ENCODE peak calls at places on chromosomes 7 and 10, in eight cellular contexts. One of them, this sample, is unnamed.

GRCh38 chr10:86732771-86733170 is 23.6 kb upstream of the BMPR1A start:
- DNase-seq in BE2C: no peak
- DNase-seq in lower lobe of right lung: no peak
- DNase-seq in Panc1: no peak
- DNase-seq in SK-N-SH: no peak
- DNase-seq in IMR-90: no peak
- DNase-seq in HCT116: no peak
- DNase-seq in left ventricle myocardium inferior: no peak
- DNase-seq in this sample: no peak

GRCh38 chr10:49177391-49178355 is 10.5 kb downstream of the TMEM273 start:
- DNase-seq in BE2C: no peak
- DNase-seq in lower lobe of right lung: no peak
- DNase-seq in Panc1: peak; percentile 2
- DNase-seq in SK-N-SH: no peak
- DNase-seq in IMR-90: peak; percentile 96
- DNase-seq in HCT116: peak; percentile 27
- DNase-seq in left ventricle myocardium inferior: peak; percentile 63
- DNase-seq in this sample: peak; percentile 48

GRCh38 chr10:70956029-70956759 is 67.8 kb upstream of the PCBD1 start:
- DNase-seq in BE2C: peak; percentile 27
- DNase-seq in lower lobe of right lung: no peak
- DNase-seq in Panc1: no peak
- DNase-seq in SK-N-SH: no peak
- DNase-seq in IMR-90: no peak
- DNase-seq in HCT116: no peak
- DNase-seq in left ventricle myocardium inferior: no peak
- DNase-seq in this sample: no peak

GRCh38 chr7:117086788-117087187 is 133.5 kb downstream of the ST7 start:
- DNase-seq in BE2C: no peak
- DNase-seq in lower lobe of right lung: no peak
- DNase-seq in Panc1: no peak
- DNase-seq in SK-N-SH: no peak
- DNase-seq in IMR-90: no peak
- DNase-seq in HCT116: no peak
- DNase-seq in left ventricle myocardium inferior: no peak
- DNase-seq in this sample: no peak

GRCh38 chr10:13397052-13397451 is 49.0 kb upstream of the SEPHS1 start:
- DNase-seq in BE2C: no peak
- DNase-seq in lower lobe of right lung: no peak
- DNase-seq in Panc1: no peak
- DNase-seq in SK-N-SH: no peak
- DNase-seq in IMR-90: no peak
- DNase-seq in HCT116: no peak
- DNase-seq in left ventricle myocardium inferior: no peak
- DNase-seq in this sample: no peak

GRCh38 chr7:117596134-117596533 is 116.3 kb downstream of the CFTR start:
- DNase-seq in BE2C: no peak
- DNase-seq in lower lobe of right lung: no peak
- DNase-seq in Panc1: no peak
- DNase-seq in SK-N-SH: no peak
- DNase-seq in IMR-90: no peak
- DNase-seq in HCT116: no peak
- DNase-seq in left ventricle myocardium inferior: no peak
- DNase-seq in this sample: no peak

GRCh38 chr10:71603190-71603589 is 116.4 kb downstream of the C10orf105 start:
- DNase-seq in BE2C: no peak
- DNase-seq in lower lobe of right lung: no peak
- DNase-seq in Panc1: no peak
- DNase-seq in SK-N-SH: no peak
- DNase-seq in IMR-90: no peak
- DNase-seq in HCT116: no peak
- DNase-seq in left ventricle myocardium inferior: no peak
- DNase-seq in this sample: no peak

GRCh38 chr7:44059219-44060090 is 5.9 kb downstream of the PGAM2 start:
- DNase-seq in BE2C: peak; percentile 18
- DNase-seq in lower lobe of right lung: peak; percentile 45
- DNase-seq in Panc1: no peak
- DNase-seq in SK-N-SH: no peak
- DNase-seq in IMR-90: no peak
- DNase-seq in HCT116: no peak
- DNase-seq in left ventricle myocardium inferior: peak; percentile 14
- DNase-seq in this sample: no peak

GRCh38 chr10:70930251-70931000 is 42.1 kb upstream of the PCBD1 start:
- DNase-seq in BE2C: no peak
- DNase-seq in lower lobe of right lung: no peak
- DNase-seq in Panc1: no peak
- DNase-seq in SK-N-SH: no peak
- DNase-seq in IMR-90: no peak
- DNase-seq in HCT116: no peak
- DNase-seq in left ventricle myocardium inferior: no peak
- DNase-seq in this sample: no peak

GRCh38 chr7:28358423-28358868 is 53.9 kb upstream of the CREB5 start:
- DNase-seq in BE2C: no peak
- DNase-seq in lower lobe of right lung: no peak
- DNase-seq in Panc1: peak; percentile 73
- DNase-seq in SK-N-SH: no peak
- DNase-seq in IMR-90: peak; percentile 99
- DNase-seq in HCT116: peak; percentile 59
- DNase-seq in left ventricle myocardium inferior: no peak
- DNase-seq in this sample: peak; percentile 96

GRCh38 chr10:24465899-24466615 is 257.1 kb downstream of the KIAA1217 start:
- DNase-seq in BE2C: no peak
- DNase-seq in lower lobe of right lung: no peak
- DNase-seq in Panc1: peak; percentile 80
- DNase-seq in SK-N-SH: no peak
- DNase-seq in IMR-90: peak; percentile 96
- DNase-seq in HCT116: peak; percentile 77
- DNase-seq in left ventricle myocardium inferior: no peak
- DNase-seq in this sample: peak; percentile 71

DNA sequence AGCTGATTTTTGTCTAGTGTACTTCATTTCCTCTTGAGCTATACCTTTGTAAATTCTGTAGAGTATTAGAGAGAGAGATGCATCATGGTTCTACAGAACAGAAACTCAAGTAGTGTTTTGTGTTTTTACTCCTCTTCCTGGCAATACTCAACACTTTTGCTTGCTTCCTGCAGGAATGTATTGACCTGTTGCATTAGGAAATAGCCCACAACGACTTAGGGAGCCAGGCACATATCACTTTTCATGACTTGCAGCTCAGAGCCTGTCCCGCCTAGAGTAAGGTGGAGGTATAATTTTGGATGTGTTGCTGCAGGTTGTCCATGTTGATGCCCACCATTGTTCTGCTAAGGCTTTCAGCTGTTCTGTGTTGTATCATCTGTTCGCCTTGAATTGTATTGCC is 216.3 kb downstream of the SDK1 start:
- DNase-seq in BE2C: no peak
- DNase-seq in lower lobe of right lung: no peak
- DNase-seq in Panc1: no peak
- DNase-seq in SK-N-SH: no peak
- DNase-seq in IMR-90: no peak
- DNase-seq in HCT116: no peak
- DNase-seq in left ventricle myocardium inferior: no peak
- DNase-seq in this sample: no peak
- H3K4me3 ChIP-seq in BE2C: no peak overlapping the region
- H3K4me3 ChIP-seq in lower lobe of right lung: no peak overlapping the region
- H3K4me3 ChIP-seq in Panc1: no peak overlapping the region
- H3K4me3 ChIP-seq in SK-N-SH: no peak overlapping the region
- H3K4me3 ChIP-seq in IMR-90: no peak overlapping the region
- H3K4me3 ChIP-seq in HCT116: no peak overlapping the region
- H3K4me3 ChIP-seq in left ventricle myocardium inferior: no peak overlapping the region
- H3K4me3 ChIP-seq in this sample: no peak overlapping the region

GRCh38 chr10:122245136-122245535 is 26.0 kb upstream of the BTBD16 start:
- DNase-seq in BE2C: no peak
- DNase-seq in lower lobe of right lung: no peak
- DNase-seq in Panc1: no peak
- DNase-seq in SK-N-SH: no peak
- DNase-seq in IMR-90: no peak
- DNase-seq in HCT116: no peak
- DNase-seq in left ventricle myocardium inferior: no peak
- DNase-seq in this sample: no peak
- H3K36me3 ChIP-seq in BE2C: peaks cover 10% of the 10 kb centered on the region
- H3K36me3 ChIP-seq in lower lobe of right lung: peaks cover 89% of the 10 kb centered on the region
- H3K36me3 ChIP-seq in Panc1: peaks cover 4% of the 10 kb centered on the region
- H3K36me3 ChIP-seq in SK-N-SH: peaks cover 13% of the 10 kb centered on the region
- H3K36me3 ChIP-seq in IMR-90: peaks cover 6% of the 10 kb centered on the region
- H3K36me3 ChIP-seq in HCT116: peaks cover 5% of the 10 kb centered on the region
- H3K36me3 ChIP-seq in left ventricle myocardium inferior: peaks cover 83% of the 10 kb centered on the region
- H3K36me3 ChIP-seq in this sample: peaks cover 2% of the 10 kb centered on the region

DNA sequence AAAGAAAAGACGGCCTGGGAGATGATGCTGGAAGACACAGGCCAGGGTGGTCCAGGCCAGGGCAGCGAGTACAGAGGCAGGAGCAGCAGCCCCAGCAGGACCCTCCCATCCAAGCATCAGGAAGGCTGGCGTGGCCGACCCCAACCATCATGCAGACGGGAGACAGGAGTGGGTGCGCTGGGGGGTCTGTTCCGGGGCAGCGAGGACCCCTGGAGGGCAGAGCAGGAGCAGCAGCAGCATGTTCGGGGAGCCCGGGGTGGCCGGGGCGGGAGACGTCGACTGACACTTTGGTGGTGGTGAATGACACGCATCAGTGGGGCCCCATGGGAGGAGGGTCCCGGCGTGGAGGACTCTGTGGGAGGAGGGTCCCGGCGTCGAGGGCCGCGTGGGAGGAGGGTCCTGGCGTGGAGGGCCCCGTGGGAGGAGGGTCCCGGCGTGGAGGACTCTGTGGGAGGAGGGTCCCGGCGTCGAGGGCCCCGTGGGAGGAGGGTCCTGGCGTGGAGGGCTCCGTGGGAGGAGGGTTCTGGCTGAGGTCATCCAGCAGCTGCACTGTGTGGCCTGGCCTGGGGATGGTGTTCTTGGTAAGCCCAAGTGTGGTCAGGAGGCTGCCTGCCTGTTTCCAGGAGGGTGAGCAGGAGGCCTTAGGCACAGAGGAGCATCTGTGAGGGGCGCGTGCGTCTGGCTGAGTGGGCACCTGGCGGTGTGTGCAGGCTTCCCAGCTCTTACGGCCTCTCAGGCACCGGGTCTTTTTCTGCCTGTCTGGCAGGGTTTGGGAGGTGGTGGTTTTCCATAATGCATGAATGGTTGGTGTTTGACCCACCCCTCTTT is 38.9 kb downstream of the FAM20C start:
- DNase-seq in BE2C: no peak
- DNase-seq in lower lobe of right lung: no peak
- DNase-seq in Panc1: no peak
- DNase-seq in SK-N-SH: peak; percentile 60
- DNase-seq in IMR-90: no peak
- DNase-seq in HCT116: no peak
- DNase-seq in left ventricle myocardium inferior: no peak
- DNase-seq in this sample: no peak
- TF ChIP-seq CTCF in BE2C: no peak
- TF ChIP-seq CTCF in lower lobe of right lung: peak; percentile 25
- TF ChIP-seq CTCF in Panc1: no peak
- TF ChIP-seq CTCF in SK-N-SH: peak; percentile 37
- TF ChIP-seq CTCF in IMR-90: peak; percentile 15
- TF ChIP-seq CTCF in HCT116: peak; percentile 16
- TF ChIP-seq CTCF in left ventricle myocardium inferior: peak; percentile 27
- TF ChIP-seq CTCF in this sample: peak; percentile 35

GRCh38 chr7:434891-435486 is 84.7 kb downstream of the PDGFA start:
- DNase-seq in BE2C: no peak
- DNase-seq in lower lobe of right lung: no peak
- DNase-seq in Panc1: no peak
- DNase-seq in SK-N-SH: no peak
- DNase-seq in IMR-90: no peak
- DNase-seq in HCT116: no peak
- DNase-seq in left ventricle myocardium inferior: no peak
- DNase-seq in this sample: no peak
- H3K4me3 ChIP-seq in BE2C: no peak overlapping the region
- H3K4me3 ChIP-seq in lower lobe of right lung: peak overlapping the region; percentile 40
- H3K4me3 ChIP-seq in Panc1: no peak overlapping the region
- H3K4me3 ChIP-seq in SK-N-SH: no peak overlapping the region
- H3K4me3 ChIP-seq in IMR-90: no peak overlapping the region
- H3K4me3 ChIP-seq in HCT116: no peak overlapping the region
- H3K4me3 ChIP-seq in left ventricle myocardium inferior: peak overlapping the region; percentile 48
- H3K4me3 ChIP-seq in this sample: no peak overlapping the region